ENCODE peak calls at places on chromosomes 7 and 10, in eight cellular contexts. W is WERI-Rb-1, R is kidney epithelial cell, A is right lobe of liver, P is RWPE2, E is AG10803, X is HCT116, N is choroid plexus epithelial cell. D is an unnamed sample.

GRCh38 chr7:96269246-96269994 is 52.5 kb downstream of the SLC25A13 start:
- DNase-seq in X (no peak), N (no peak), R (no peak), E (no peak), P (no peak), A (no peak), W (no peak), D (no peak)

GRCh38 chr10:132554991-132555647 is 17.5 kb downstream of the INPP5A start:
- DNase-seq in P (peak; percentile 60), W (no peak), R (no peak), X (no peak), A (peak; percentile 61), N (no peak), E (no peak), D (no peak)

GRCh38 chr10:97888641-97889262 is 39.1 kb downstream of the GOLGA7B start:
- DNase-seq in R (peak; percentile 67), P (peak; percentile 94), X (peak; percentile 58), W (no peak), A (no peak), N (peak; percentile 12), E (peak; percentile 66), D (peak; percentile 11)

GRCh38 chr10:118927317-118927716 is 102.2 kb upstream of the NANOS1 start:
- DNase-seq in E (no peak), P (no peak), A (no peak), R (no peak), W (no peak), N (no peak), X (no peak), D (peak; percentile 74)

GRCh38 chr7:47873767-47874166 is 74.5 kb downstream of the PKD1L1 start:
- DNase-seq in N (no peak), P (no peak), E (peak; percentile 72), W (no peak), R (peak; percentile 56), X (no peak), A (no peak), D (peak; percentile 74)

GRCh38 chr7:48042216-48042615 is 6.9 kb downstream of the C7orf57 start:
- DNase-seq in N (no peak), W (no peak), P (no peak), R (no peak), X (no peak), A (no peak), E (peak; percentile 61), D (peak; percentile 62)

GRCh38 chr7:142891490-142892082 is 6.0 kb upstream of the TRPV6 start:
- DNase-seq in W (no peak), P (no peak), E (no peak), N (no peak), A (no peak), R (no peak), X (no peak), D (no peak)

GRCh38 chr10:34181545-34182300 is 633.4 kb downstream of the PARD3 start:
- DNase-seq in W (no peak), R (no peak), N (peak; percentile 66), A (no peak), P (no peak), X (no peak), E (peak; percentile 76), D (peak; percentile 67)

GRCh38 chr7:43164757-43165156 is 52.3 kb downstream of the HECW1 start:
- DNase-seq in W (no peak), P (no peak), N (peak; percentile 99), E (peak; percentile 94), R (peak; percentile 70), X (peak; percentile 39), A (no peak), D (peak; percentile 83)

GRCh38 chr7:92634125-92634710 is 44.0 kb upstream of the FAM133B start:
- DNase-seq in A (no peak), P (no peak), N (no peak), R (no peak), W (no peak), E (peak; percentile 58), X (no peak), D (no peak)

GRCh38 chr10:119620771-119621384 is 24.1 kb upstream of the TIAL1 start:
- DNase-seq in A (no peak), P (no peak), N (no peak), W (no peak), R (no peak), E (no peak), X (no peak), D (no peak)

GRCh38 chr7:1344421-1344820 is 111.7 kb downstream of the UNCX start:
- DNase-seq in N (no peak), A (no peak), W (no peak), X (no peak), E (no peak), R (no peak), P (no peak), D (no peak)

GRCh38 chr10:77877461-77878344 is 48.9 kb downstream of the DLG5 start:
- DNase-seq in E (peak; percentile 43), X (no peak), A (no peak), N (peak; percentile 87), W (peak; percentile 45), R (peak; percentile 39), P (no peak), D (peak; percentile 57)

GRCh38 chr10:132149261-132149660 is 37.5 kb upstream of the DPYSL4 start:
- DNase-seq in X (no peak), N (no peak), E (no peak), A (no peak), W (no peak), P (no peak), R (no peak), D (no peak)

GRCh38 chr10:30574423-30574796 is 55.1 kb downstream of the LYZL2 start:
- DNase-seq in E (no peak), R (no peak), A (no peak), X (no peak), W (no peak), P (no peak), N (no peak), D (no peak)

GRCh38 chr7:157484411-157485081 is 147.7 kb downstream of the DNAJB6 start:
- DNase-seq in R (no peak), W (no peak), E (no peak), A (no peak), P (no peak), N (no peak), X (no peak), D (no peak)

GRCh38 chr10:86167101-86167761 is 199.4 kb downstream of the GRID1 start:
- DNase-seq in P (no peak), R (no peak), E (no peak), N (no peak), A (no peak), X (no peak), W (no peak), D (no peak)

GRCh38 chr10:58919927-58920654 is 256.4 kb upstream of the PHYHIPL start:
- DNase-seq in A (no peak), W (no peak), P (no peak), X (peak; percentile 94), R (peak; percentile 72), N (peak; percentile 96), E (peak; percentile 92), D (peak; percentile 76)

GRCh38 chr7:100053201-100053600 is 3.6 kb downstream of the ZSCAN21 start:
- DNase-seq in W (peak; percentile 40), N (peak; percentile 86), X (peak; percentile 57), R (no peak), E (peak; percentile 72), P (no peak), A (no peak), D (peak; percentile 73)

GRCh38 chr7:106768324-106768751 is 96.7 kb upstream of the PIK3CG start:
- DNase-seq in A (no peak), N (no peak), X (no peak), R (no peak), W (no peak), P (no peak), E (peak; percentile 53), D (no peak)

GRCh38 chr7:106765727-106766355 is 99.2 kb upstream of the PIK3CG start:
- DNase-seq in P (no peak), X (no peak), R (no peak), W (no peak), E (no peak), N (no peak), A (no peak), D (no peak)

GRCh38 chr7:106767498-106768323 is 97.4 kb upstream of the PIK3CG start:
- DNase-seq in A (no peak), P (no peak), N (peak; percentile 83), E (peak; percentile 50), R (no peak), W (no peak), X (no peak), D (peak; percentile 25)

GRCh38 chr7:106766551-106766950 is 98.5 kb upstream of the PIK3CG start:
- DNase-seq in W (no peak), A (no peak), X (no peak), N (peak; percentile 45), R (no peak), P (no peak), E (no peak), D (no peak)

DNA sequence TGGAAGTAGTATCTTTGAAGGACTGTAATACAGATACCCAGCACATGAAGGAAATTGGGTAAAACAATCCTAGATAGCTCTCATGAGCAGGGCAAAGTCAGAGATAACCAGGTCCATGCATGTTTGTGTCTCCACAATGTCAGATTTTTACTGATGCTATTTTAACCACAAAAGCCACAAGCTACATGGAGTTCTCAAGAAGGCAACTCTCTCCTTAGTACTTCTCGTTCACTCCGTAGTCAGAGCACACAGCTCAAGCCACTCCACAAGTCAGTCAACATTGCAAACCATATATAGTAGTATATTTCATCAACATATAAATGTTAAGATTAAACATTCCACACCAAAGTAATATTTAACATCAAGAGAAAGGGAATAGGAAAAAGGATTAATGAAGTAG is 98.0 kb upstream of the PIK3CG start:
- DNase-seq in P (no peak), A (no peak), R (no peak), W (no peak), N (peak; percentile 69), E (peak; percentile 39), X (no peak), D (no peak)
- H3K4me3 ChIP-seq in P (no peak overlapping the region), A (no peak overlapping the region), R (no peak overlapping the region), W (no peak overlapping the region), N (no peak overlapping the region), E (no peak overlapping the region), X (no peak overlapping the region), D (no peak overlapping the region)

DNA sequence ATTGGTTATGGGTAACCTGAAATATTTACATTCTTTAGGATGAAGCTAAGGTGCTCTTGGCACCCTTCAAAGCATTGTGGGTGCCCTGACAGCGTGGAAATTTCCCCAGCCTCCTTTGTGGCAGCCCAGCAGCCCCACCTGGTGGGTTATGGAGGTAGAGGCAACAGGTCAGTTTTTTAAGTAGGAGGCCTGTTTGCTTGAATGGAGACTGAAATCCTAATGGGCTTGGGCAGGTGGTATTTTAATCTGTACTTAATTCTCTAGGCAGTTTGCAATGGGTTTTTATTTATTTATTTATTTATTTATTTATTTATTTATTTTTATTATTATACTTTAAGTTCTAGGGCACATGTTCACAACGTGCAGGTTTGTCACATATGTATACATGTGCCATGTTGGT is 139.4 kb downstream of the EPC1 start:
- DNase-seq in E (peak; percentile 39), N (peak; percentile 66), A (peak; percentile 38), W (peak; percentile 42), R (no peak), P (no peak), X (peak; percentile 35), D (peak; percentile 65)
- TF ChIP-seq CTCF in E (peak; percentile 64), N (peak; percentile 90), A (peak; percentile 41), W (peak; percentile 53), R (peak; percentile 82), P (peak; percentile 71), X (peak; percentile 61), D (peak; percentile 85)

GRCh38 chr10:49605177-49605938 is 4.8 kb upstream of the SLC18A3 start:
- DNase-seq in E (no peak), P (peak; percentile 33), W (no peak), X (no peak), R (no peak), N (no peak), A (no peak), D (no peak)
- H3K4me3 ChIP-seq in E (no peak overlapping the region), P (no peak overlapping the region), W (no peak overlapping the region), X (no peak overlapping the region), R (no peak overlapping the region), N (no peak overlapping the region), A (no peak overlapping the region), D (no peak overlapping the region)

GRCh38 chr7:97819161-97819560 is 53.0 kb downstream of the ASNS start:
- DNase-seq in N (no peak), R (no peak), P (no peak), A (no peak), E (no peak), W (no peak), X (peak; percentile 15), D (no peak)
- TF ChIP-seq CTCF in N (no peak), R (no peak), P (peak; percentile 14), A (peak; percentile 10), E (no peak), W (no peak), X (peak; percentile 23), D (no peak)

D was measured in cardiac fibroblast.